ENCODE peak calls at places on chromosomes 5 and 9, in four cellular contexts. J is PC-3, Q is Peyer's patch, D is A549. Z is an unnamed sample.

GRCh38 chr9:115167175-115167574 is 49.2 kb upstream of the TNC start:
- DNase-seq in J (peak; percentile 74), Q (no peak), D (no peak), Z (peak; percentile 69)

GRCh38 chr5:10319202-10319851 is 11.6 kb upstream of the CMBL start:
- DNase-seq in J (no peak), Q (no peak), D (no peak), Z (peak; percentile 60)

GRCh38 chr5:172187118-172188032 is 649 bp downstream of the STK10 start:
- DNase-seq in J (peak; percentile 91), Q (peak; percentile 89), D (peak; percentile 79), Z (peak; percentile 68)

GRCh38 chr5:15105799-15106393 is 234.3 kb upstream of the ANKH start:
- DNase-seq in J (peak; percentile 74), Q (peak; percentile 51), D (peak; percentile 46), Z (peak; percentile 47)

GRCh38 chr9:14348241-14349140 is 34.5 kb upstream of the NFIB start:
- DNase-seq in J (no peak), Q (no peak), D (no peak), Z (no peak)

GRCh38 chr9:104386425-104387069 is 117.5 kb upstream of the OR13F1 start:
- DNase-seq in J (peak; percentile 43), Q (no peak), D (peak; percentile 23), Z (peak; percentile 17)

GRCh38 chr5:72101828-72102227 is 5.4 kb upstream of the MAP1B start:
- DNase-seq in J (peak; percentile 69), Q (no peak), D (no peak), Z (peak; percentile 14)

GRCh38 chr9:94139672-94140417 is 55.6 kb downstream of the PTPDC1 start:
- DNase-seq in J (peak; percentile 89), Q (peak; percentile 73), D (peak; percentile 72), Z (peak; percentile 96)

GRCh38 chr5:146873186-146873917 is 5.2 kb downstream of the PPP2R2B start:
- DNase-seq in J (no peak), Q (no peak), D (no peak), Z (no peak)

GRCh38 chr9:120066315-120066714 is 513.7 kb downstream of the CDK5RAP2 start:
- DNase-seq in J (no peak), Q (no peak), D (no peak), Z (no peak)

GRCh38 chr9:98227883-98228282 is 27.6 kb downstream of the TBC1D2 start:
- DNase-seq in J (no peak), Q (no peak), D (no peak), Z (no peak)

GRCh38 chr9:91949946-91950664 is at the start of gene ROR2:
- DNase-seq in J (peak; percentile 21), Q (peak; percentile 67), D (peak; percentile 59), Z (no peak)

GRCh38 chr9:69180670-69181069 is 6.6 kb downstream of the TJP2 start:
- DNase-seq in J (peak; percentile 93), Q (peak; percentile 73), D (peak; percentile 64), Z (peak; percentile 99)

GRCh38 chr9:99488109-99489042 is 266.3 kb downstream of the SEC61B start:
- DNase-seq in J (no peak), Q (no peak), D (no peak), Z (no peak)

GRCh38 chr9:4138180-4138579 is 161.7 kb downstream of the GLIS3 start:
- DNase-seq in J (no peak), Q (no peak), D (no peak), Z (no peak)

GRCh38 chr9:4138781-4139180 is 161.1 kb downstream of the GLIS3 start:
- DNase-seq in J (no peak), Q (no peak), D (no peak), Z (no peak)

GRCh38 chr9:4139201-4139600 is 160.7 kb downstream of the GLIS3 start:
- DNase-seq in J (no peak), Q (no peak), D (no peak), Z (no peak)

GRCh38 chr9:4137755-4138154 is 162.1 kb downstream of the GLIS3 start:
- DNase-seq in J (peak; percentile 87), Q (no peak), D (peak; percentile 57), Z (peak; percentile 40)

DNA sequence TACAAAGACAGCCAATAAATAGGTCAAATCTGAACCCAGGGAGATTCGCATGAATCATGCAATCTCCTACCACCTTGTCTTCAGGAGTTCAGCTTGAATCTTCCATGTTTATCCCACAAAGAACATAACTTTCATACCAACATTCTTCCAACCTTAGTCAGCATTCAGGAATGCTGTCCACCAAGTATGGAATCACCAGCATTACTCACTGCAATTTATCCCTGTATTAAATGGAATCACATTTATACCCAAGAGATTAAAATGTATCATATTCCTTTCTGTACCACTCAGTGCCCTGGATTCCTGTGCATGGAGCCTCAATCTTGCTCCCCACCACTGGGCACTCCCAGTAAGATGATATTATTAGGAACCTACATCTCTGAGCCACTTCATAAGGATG is 162.6 kb downstream of the GLIS3 start:
- DNase-seq in J (peak; percentile 96), Q (no peak), D (peak; percentile 65), Z (peak; percentile 92)
- H3K4me3 ChIP-seq in J (peak overlapping the region; percentile 58), Q (no peak overlapping the region), D (peak overlapping the region; percentile 15), Z (no peak overlapping the region)

GRCh38 chr9:72946318-72946717 is 6.5 kb downstream of the ALDH1A1 start:
- DNase-seq in J (no peak), Q (no peak), D (no peak), Z (no peak)
- H3K4me3 ChIP-seq in J (no peak overlapping the region), Q (no peak overlapping the region), D (peak overlapping the region; percentile 67), Z (no peak overlapping the region)

GRCh38 chr9:7209990-7210389 is 452.2 kb downstream of the KDM4C start:
- DNase-seq in J (no peak), Q (no peak), D (no peak), Z (no peak)

GRCh38 chr9:7211657-7212056 is 453.9 kb downstream of the KDM4C start:
- DNase-seq in J (no peak), Q (no peak), D (no peak), Z (no peak)

GRCh38 chr9:7209051-7209450 is 451.3 kb downstream of the KDM4C start:
- DNase-seq in J (no peak), Q (no peak), D (no peak), Z (no peak)

GRCh38 chr9:7210854-7211637 is 453.3 kb downstream of the KDM4C start:
- DNase-seq in J (no peak), Q (no peak), D (no peak), Z (no peak)

DNA sequence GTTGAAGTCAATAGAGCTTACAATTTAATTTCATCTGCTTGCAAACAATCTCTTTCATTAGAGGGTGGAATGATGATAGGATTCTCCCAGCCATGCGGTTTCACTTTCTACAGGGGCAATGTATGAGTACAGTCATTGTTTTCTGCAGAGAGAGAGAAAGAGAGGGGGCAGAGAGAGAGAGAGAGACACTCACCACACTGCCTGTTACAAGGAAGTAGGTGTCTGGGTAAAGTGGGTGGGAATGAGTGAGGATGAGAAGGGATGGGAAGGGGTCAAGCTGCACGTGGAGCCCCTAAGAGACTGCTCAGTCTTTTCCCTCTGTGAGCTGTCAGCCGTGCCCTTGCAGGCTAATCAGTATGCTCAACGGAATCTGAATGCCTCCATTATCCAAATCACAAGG is 454.3 kb downstream of the KDM4C start:
- DNase-seq in J (no peak), Q (no peak), D (no peak), Z (no peak)
- H3K4me3 ChIP-seq in J (no peak overlapping the region), Q (no peak overlapping the region), D (no peak overlapping the region), Z (no peak overlapping the region)

DNA sequence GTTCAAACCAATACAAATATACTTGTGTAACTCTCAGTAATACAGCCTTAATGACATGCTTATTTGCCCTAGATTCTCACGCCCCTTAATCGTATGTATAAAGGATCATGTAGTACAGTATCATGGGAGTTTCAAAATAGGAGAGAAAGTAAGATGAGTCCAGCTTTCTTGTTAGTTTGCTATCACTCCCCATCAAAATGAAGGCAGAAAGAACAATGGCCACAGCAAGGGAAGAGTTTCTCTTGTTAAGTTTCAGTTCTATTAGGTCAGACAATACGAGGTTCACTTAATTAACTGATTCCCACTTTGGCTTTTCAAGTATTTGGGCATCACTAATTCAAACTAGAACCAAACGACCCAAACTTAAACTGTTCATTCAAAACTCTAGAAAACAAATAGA is 55.4 kb downstream of the CDC14B start:
- DNase-seq in J (no peak), Q (no peak), D (no peak), Z (no peak)
- H3K4me3 ChIP-seq in J (no peak overlapping the region), Q (no peak overlapping the region), D (no peak overlapping the region), Z (no peak overlapping the region)

GRCh38 chr5:34657550-34657921 is 1.4 kb downstream of the RAI14 start:
- DNase-seq in J (peak; percentile 49), Q (no peak), D (peak; percentile 21), Z (no peak)
- H3K4me3 ChIP-seq in J (peak overlapping the region; percentile 97), Q (peak overlapping the region; percentile 57), D (peak overlapping the region; percentile 85), Z (peak overlapping the region; percentile 78)

DNA sequence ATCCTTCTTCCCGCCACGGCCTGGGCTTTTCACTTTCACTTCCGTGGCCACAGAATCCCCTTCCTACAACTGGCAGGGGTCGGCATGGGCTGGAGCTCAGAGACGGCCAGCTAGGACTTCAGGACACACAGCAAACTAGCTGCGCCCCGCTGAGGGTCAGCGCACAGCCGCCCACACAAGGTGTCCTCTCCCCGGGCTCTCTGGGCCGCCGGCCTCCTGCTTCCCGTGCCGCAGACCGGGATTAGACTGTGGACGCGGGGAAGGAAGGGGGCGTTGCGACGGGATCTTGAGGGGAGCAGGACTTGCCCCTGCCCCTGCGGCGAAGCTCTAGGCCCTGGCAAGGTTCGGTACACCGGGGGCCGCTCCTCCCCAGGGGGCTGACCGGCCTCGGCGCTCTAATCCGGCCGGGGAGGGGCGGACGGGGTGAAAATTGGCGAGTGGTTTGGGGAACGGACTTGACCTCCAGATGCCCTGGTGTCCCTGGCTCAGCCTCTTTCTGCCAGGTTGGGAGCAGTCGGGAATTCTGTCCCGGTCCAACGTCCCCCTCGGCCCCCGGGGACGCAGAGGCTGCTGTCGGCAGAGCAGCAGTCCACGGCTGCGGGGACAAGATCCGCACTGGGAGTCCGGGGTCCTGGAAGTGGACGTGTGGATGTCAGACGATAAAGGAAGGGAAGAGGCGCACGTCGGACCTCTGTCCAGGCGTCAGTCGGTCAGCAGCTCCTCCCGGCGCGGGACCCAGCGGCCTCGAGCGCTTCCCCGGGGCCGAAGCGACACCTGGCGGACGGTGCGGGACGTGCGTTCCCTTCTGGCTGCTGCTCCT is 1.8 kb upstream of the CNTFR start:
- DNase-seq in J (peak; percentile 71), Q (peak; percentile 92), D (peak; percentile 91), Z (peak; percentile 61)
- H3K4me3 ChIP-seq in J (no peak overlapping the region), Q (peak overlapping the region; percentile 13), D (no peak overlapping the region), Z (no peak overlapping the region)

GRCh38 chr5:135393229-135393628 is 5.8 kb downstream of the MACROH2A1 start:
- DNase-seq in J (no peak), Q (no peak), D (no peak), Z (no peak)
- H3K4me3 ChIP-seq in J (no peak overlapping the region), Q (no peak overlapping the region), D (no peak overlapping the region), Z (no peak overlapping the region)

Z was measured in brain microvascular endothelial cell.